ENCODE peak calls at places on chromosome 3, in four cellular contexts. X, Y, V and R are unnamed samples.

GRCh38 chr3:160781429-160781828 is 25.4 kb downstream of the PPM1L start:
- DNase-seq in Y (no peak), V (no peak), X (no peak), R (no peak)

GRCh38 chr3:13718000-13718399 is 161.9 kb downstream of the WNT7A start:
- DNase-seq in Y (no peak), X (peak), V (no peak), R (no peak)

GRCh38 chr3:117510396-117510795 is 800.8 kb downstream of the TUSC7 start:
- DNase-seq in V (no peak), Y (no peak), X (no peak), R (no peak)

GRCh38 chr3:9194509-9195184 is 54.8 kb downstream of the SRGAP3 start:
- DNase-seq in V (no peak), Y (no peak), X (no peak), R (no peak)

GRCh38 chr3:149555941-149556340 is 81.4 kb downstream of the TM4SF4 start:
- DNase-seq in X (no peak), Y (no peak), V (no peak), R (no peak)

GRCh38 chr3:153144779-153145178 is 17.2 kb upstream of the RAP2B start:
- DNase-seq in V (no peak), Y (no peak), X (no peak), R (no peak)

GRCh38 chr3:55147856-55148720 is 220.2 kb upstream of the LRTM1 start:
- DNase-seq in Y (no peak), X (no peak), V (no peak), R (no peak)

GRCh38 chr3:16496408-16497222 is 16.9 kb downstream of the RFTN1 start:
- DNase-seq in V (no peak), X (no peak), Y (no peak), R (no peak)

GRCh38 chr3:23806322-23807160 is 786 bp downstream of the UBE2E1 start:
- DNase-seq in X (peak), V (peak), Y (peak), R (no peak)

GRCh38 chr3:10374311-10374710 is 53.4 kb upstream of the SEC13 start:
- DNase-seq in V (no peak), Y (no peak), X (no peak), R (no peak)

GRCh38 chr3:112774293-112774926 is 72.3 kb downstream of the CD200R1L start:
- DNase-seq in X (no peak), Y (no peak), V (no peak), R (no peak)

GRCh38 chr3:165545059-165545458 is 292.2 kb downstream of the BCHE start:
- DNase-seq in Y (no peak), V (no peak), X (no peak), R (no peak)

GRCh38 chr3:129370248-129370964 is 58.0 kb downstream of the EFCAB12 start:
- DNase-seq in Y (no peak), V (no peak), X (no peak), R (no peak)

GRCh38 chr3:151315846-151316245 is 774 bp downstream of the GPR87 start:
- DNase-seq in V (no peak), X (no peak), Y (no peak), R (no peak)

GRCh38 chr3:64398431-64398830 is 173.2 kb upstream of the PRICKLE2 start:
- DNase-seq in X (no peak), Y (peak), V (no peak), R (no peak)

GRCh38 chr3:6179761-6180160 is 681.2 kb upstream of the GRM7 start:
- DNase-seq in X (no peak), Y (no peak), V (no peak), R (no peak)

GRCh38 chr3:185371683-185372082 is 8.7 kb downstream of the MAP3K13 start:
- DNase-seq in X (no peak), V (no peak), Y (peak), R (no peak)

GRCh38 chr3:141015486-141015885 is 35.7 kb upstream of the SPSB4 start:
- DNase-seq in V (no peak), X (no peak), Y (no peak), R (no peak)

GRCh38 chr3:66618066-66618465 is 117.2 kb upstream of the LRIG1 start:
- DNase-seq in V (no peak), X (no peak), Y (no peak), R (no peak)

GRCh38 chr3:179991104-179991503 is 45.6 kb downstream of the PEX5L start:
- DNase-seq in V (no peak), X (no peak), Y (no peak), R (no peak)

GRCh38 chr3:195240171-195240701 is 30.7 kb downstream of the XXYLT1 start:
- DNase-seq in V (no peak), X (no peak), Y (no peak), R (no peak)

GRCh38 chr3:184757010-184757651 is 45.3 kb upstream of the MAGEF1 start:
- DNase-seq in V (no peak), X (no peak), Y (peak), R (no peak)

GRCh38 chr3:107987036-107987557 is 103.7 kb downstream of the CD47 start:
- DNase-seq in V (no peak), Y (peak), X (peak), R (no peak)

GRCh38 chr3:23738946-23739345 is 66.8 kb upstream of the UBE2E1 start:
- DNase-seq in V (no peak), X (no peak), Y (no peak), R (no peak)

GRCh38 chr3:173977747-173978146 is 580.2 kb downstream of the NLGN1 start:
- DNase-seq in V (no peak), Y (no peak), X (no peak), R (no peak)

GRCh38 chr3:137946341-137946973 is 63.5 kb upstream of the CLDN18 start:
- DNase-seq in X (peak), V (peak), Y (peak), R (no peak)

GRCh38 chr3:107370902-107371301 is 6.3 kb upstream of the CCDC54 start:
- DNase-seq in X (no peak), V (no peak), Y (no peak), R (no peak)

GRCh38 chr3:119318871-119319270 is 24.7 kb downstream of the ARHGAP31 start:
- DNase-seq in X (no peak), V (no peak), Y (peak), R (no peak)

GRCh38 chr3:53758846-53759245 is 87.4 kb downstream of the CHDH start:
- DNase-seq in V (no peak), X (no peak), Y (no peak), R (no peak)

GRCh38 chr3:37210230-37210629 is 35.8 kb upstream of the LRRFIP2 start:
- DNase-seq in Y (no peak), X (no peak), V (no peak), R (no peak)

GRCh38 chr3:122533931-122534334 is 19.2 kb upstream of the KPNA1 start:
- DNase-seq in X (no peak), V (no peak), Y (no peak), R (no peak)

GRCh38 chr3:134718736-134719135 is 67.9 kb upstream of the KY start:
- DNase-seq in X (no peak), V (no peak), Y (no peak), R (no peak)